ENCODE peak calls at places on chromosomes 13 and 19, in eight cellular contexts. T is cardiac fibroblast; S is colonic mucosa; X is stimulated activated CD4-positive, alpha-beta T cell treated with anti-CD3 and anti-CD28 coated beads, Interleukin-15, amount 100 ng/mL, for 1 hour; J is aorta; C is AG10803; O is ELR; M is RWPE2. Z is an unnamed sample.

GRCh38 chr19:48676887-48677286 is 4.1 kb upstream of the NTN5 start:
- DNase-seq in T (no peak), S (peak; percentile 60), X (no peak), J (no peak), C (no peak), O (no peak), M (no peak), Z (no peak)

GRCh38 chr19:54905908-54906511 is at the start of gene NCR1:
- DNase-seq in T (no peak), S (no peak), X (no peak), J (no peak), C (no peak), O (no peak), M (peak; percentile 27), Z (no peak)

GRCh38 chr13:96809366-96810096 is 184.7 kb downstream of the OXGR1 start:
- DNase-seq in T (no peak), S (no peak), X (no peak), J (no peak), C (no peak), O (no peak), M (no peak), Z (no peak)

GRCh38 chr13:43303040-43303729 is 279.8 kb downstream of the DNAJC15 start:
- DNase-seq in T (peak; percentile 66), S (peak; percentile 22), X (no peak), J (peak; percentile 68), C (peak; percentile 84), O (peak; percentile 62), M (no peak), Z (no peak)

GRCh38 chr19:56015756-56016155 is 29.2 kb downstream of the NLRP5 start:
- DNase-seq in T (peak; percentile 19), S (no peak), X (no peak), J (no peak), C (no peak), O (peak; percentile 13), M (no peak), Z (no peak)

GRCh38 chr13:35768551-35768950 is 292.1 kb upstream of the MAB21L1 start:
- DNase-seq in T (peak; percentile 27), S (no peak), X (no peak), J (no peak), C (peak; percentile 97), O (peak; percentile 85), M (no peak), Z (no peak)

GRCh38 chr13:29991343-29991742 is 140.9 kb upstream of the UBL3 start:
- DNase-seq in T (peak; percentile 76), S (no peak), X (no peak), J (no peak), C (peak; percentile 98), O (peak; percentile 98), M (no peak), Z (no peak)

GRCh38 chr13:98810746-98811145 is 58.3 kb upstream of the SLC15A1 start:
- DNase-seq in T (peak; percentile 38), S (no peak), X (no peak), J (no peak), C (no peak), O (peak; percentile 31), M (no peak), Z (no peak)

GRCh38 chr19:17999685-18000479 is 8.1 kb upstream of the ARRDC2 start:
- DNase-seq in T (no peak), S (no peak), X (no peak), J (peak; percentile 58), C (no peak), O (no peak), M (no peak), Z (peak; percentile 63)

GRCh38 chr13:112781881-112782361 is 92.1 kb downstream of the ATP11A start:
- DNase-seq in T (no peak), S (no peak), X (no peak), J (no peak), C (peak; percentile 40), O (no peak), M (no peak), Z (peak; percentile 79)

GRCh38 chr19:31641591-31641990 is 292.4 kb upstream of the TSHZ3 start:
- DNase-seq in T (no peak), S (no peak), X (no peak), J (no peak), C (no peak), O (no peak), M (no peak), Z (no peak)

GRCh38 chr13:30408319-30409101 is 13.8 kb upstream of the UBE2L5 start:
- DNase-seq in T (peak; percentile 88), S (peak; percentile 97), X (peak; percentile 83), J (peak; percentile 96), C (peak; percentile 88), O (peak; percentile 83), M (peak; percentile 76), Z (peak; percentile 98)

GRCh38 chr13:91185294-91185863 is 162.1 kb upstream of the MIR17HG start:
- DNase-seq in T (peak; percentile 6), S (no peak), X (no peak), J (no peak), C (no peak), O (peak; percentile 45), M (no peak), Z (no peak)

GRCh38 chr19:35510626-35510964 is 2.9 kb downstream of the DMKN start:
- DNase-seq in T (no peak), S (no peak), X (no peak), J (no peak), C (no peak), O (no peak), M (no peak), Z (no peak)

GRCh38 chr19:5125797-5126497 is 157.0 kb downstream of the KDM4B start:
- DNase-seq in T (no peak), S (no peak), X (no peak), J (no peak), C (no peak), O (no peak), M (no peak), Z (no peak)

GRCh38 chr13:23928985-23929384 is 31.7 kb upstream of the C1QTNF9B start:
- DNase-seq in T (peak; percentile 88), S (no peak), X (no peak), J (no peak), C (peak; percentile 69), O (peak; percentile 96), M (no peak), Z (no peak)

GRCh38 chr19:30649934-30650614 is 277.9 kb downstream of the ZNF536 start:
- DNase-seq in T (peak; percentile 67), S (peak; percentile 25), X (no peak), J (no peak), C (peak; percentile 68), O (peak; percentile 58), M (no peak), Z (no peak)

GRCh38 chr13:48319458-48320395 is 16.2 kb downstream of the RB1 start:
- DNase-seq in T (no peak), S (peak; percentile 38), X (no peak), J (no peak), C (no peak), O (no peak), M (no peak), Z (peak; percentile 57)

GRCh38 chr19:48354332-48354992 is 9.3 kb downstream of the TMEM143 start:
- DNase-seq in T (no peak), S (no peak), X (no peak), J (no peak), C (no peak), O (peak; percentile 36), M (no peak), Z (no peak)

GRCh38 chr19:40687525-40688016 is 2.9 kb downstream of the NUMBL start:
- DNase-seq in T (peak; percentile 83), S (peak; percentile 76), X (no peak), J (peak; percentile 89), C (peak; percentile 81), O (peak; percentile 36), M (no peak), Z (peak; percentile 79)

GRCh38 chr13:59445812-59446211 is 717.9 kb downstream of the DIAPH3 start:
- DNase-seq in T (no peak), S (no peak), X (no peak), J (no peak), C (no peak), O (no peak), M (no peak), Z (no peak)

GRCh38 chr19:3575260-3575741 is 2.6 kb downstream of the HMG20B start:
- DNase-seq in T (peak; percentile 51), S (peak; percentile 28), X (no peak), J (no peak), C (no peak), O (peak; percentile 66), M (no peak), Z (no peak)

GRCh38 chr13:92390217-92390616 is 836.4 kb upstream of the GPC6 start:
- DNase-seq in T (no peak), S (no peak), X (no peak), J (no peak), C (no peak), O (no peak), M (no peak), Z (no peak)

GRCh38 chr19:54021932-54022331 is 30.5 kb downstream of the CACNG6 start:
- DNase-seq in T (no peak), S (no peak), X (no peak), J (no peak), C (no peak), O (no peak), M (no peak), Z (no peak)

Z was measured in upper lobe of right lung.